ENCODE peak calls at places on chromosomes 1 and 21, in nine cellular contexts. B, Z, M, N, I, Y, O, F and V are unnamed samples. For H3K4me1, the result is how much of the 10 kb centered on the place peaks cover.

GRCh38 chr1:106889504-106890027 is 166.9 kb upstream of the PRMT6 start:
- DNase-seq in B (peak), Z (no peak), M (no peak), N (no peak), I (no peak), Y (no peak), O (no peak), F (no peak), V (no peak)

GRCh38 chr21:43353282-43354010 is 73.5 kb downstream of the SIK1 start:
- DNase-seq in B (no peak), Z (no peak), M (no peak), N (no peak), I (no peak), Y (no peak), O (no peak), F (no peak), V (no peak)

GRCh38 chr1:44688760-44689446 is 14.4 kb downstream of the ARMH1 start:
- DNase-seq in B (no peak), Z (no peak), M (peak), N (no peak), I (no peak), Y (no peak), O (peak), F (peak), V (no peak)

GRCh38 chr1:179447489-179447888 is 81.7 kb downstream of the AXDND1 start:
- DNase-seq in B (no peak), Z (no peak), M (no peak), N (no peak), I (no peak), Y (no peak), O (no peak), F (peak), V (no peak)

GRCh38 chr1:204828352-204828850 is 42.3 kb upstream of the NFASC start:
- DNase-seq in B (peak), Z (peak), M (peak), N (peak), I (peak), Y (no peak), O (peak), F (peak), V (peak)

GRCh38 chr1:230456478-230456877 is 30.3 kb upstream of the PGBD5 start:
- DNase-seq in B (no peak), Z (no peak), M (no peak), N (no peak), I (no peak), Y (no peak), O (no peak), F (no peak), V (no peak)

GRCh38 chr1:221576268-221576667 is 165.6 kb downstream of the DUSP10 start:
- DNase-seq in B (no peak), Z (no peak), M (no peak), N (no peak), I (no peak), Y (no peak), O (no peak), F (no peak), V (no peak)

GRCh38 chr1:224592636-224593579 is 23.2 kb upstream of the CNIH3 start:
- DNase-seq in B (no peak), Z (no peak), M (no peak), N (no peak), I (no peak), Y (no peak), O (no peak), F (no peak), V (no peak)

GRCh38 chr1:170929835-170930554 is 5.3 kb upstream of the MROH9 start:
- DNase-seq in B (peak), Z (peak), M (peak), N (peak), I (no peak), Y (no peak), O (no peak), F (no peak), V (no peak)

GRCh38 chr1:218259339-218259738 is 25.8 kb upstream of the RRP15 start:
- DNase-seq in B (no peak), Z (no peak), M (no peak), N (no peak), I (no peak), Y (no peak), O (no peak), F (no peak), V (no peak)

GRCh38 chr1:111441573-111442192 is 7.4 kb downstream of the WDR77 start:
- DNase-seq in B (peak), Z (no peak), M (no peak), N (no peak), I (peak), Y (no peak), O (no peak), F (peak), V (no peak)

GRCh38 chr1:27054381-27054780 is 41.7 kb upstream of the TENT5B start:
- DNase-seq in B (no peak), Z (no peak), M (no peak), N (no peak), I (no peak), Y (no peak), O (no peak), F (no peak), V (no peak)

GRCh38 chr1:152013664-152014237 is 20.1 kb upstream of the S100A10 start:
- DNase-seq in B (no peak), Z (no peak), M (no peak), N (no peak), I (peak), Y (no peak), O (peak), F (peak), V (no peak)

GRCh38 chr21:45017376-45017960 is 56.9 kb upstream of the ADARB1 start:
- DNase-seq in B (no peak), Z (no peak), M (peak), N (peak), I (no peak), Y (no peak), O (no peak), F (no peak), V (no peak)

GRCh38 chr1:60569189-60569588 is 495.6 kb upstream of the C1orf87 start:
- DNase-seq in B (no peak), Z (no peak), M (no peak), N (no peak), I (no peak), Y (no peak), O (no peak), F (no peak), V (no peak)

GRCh38 chr1:25658791-25659431 is 42.3 kb downstream of the MAN1C1 start:
- DNase-seq in B (peak), Z (no peak), M (peak), N (no peak), I (peak), Y (no peak), O (no peak), F (peak), V (peak)

DNA sequence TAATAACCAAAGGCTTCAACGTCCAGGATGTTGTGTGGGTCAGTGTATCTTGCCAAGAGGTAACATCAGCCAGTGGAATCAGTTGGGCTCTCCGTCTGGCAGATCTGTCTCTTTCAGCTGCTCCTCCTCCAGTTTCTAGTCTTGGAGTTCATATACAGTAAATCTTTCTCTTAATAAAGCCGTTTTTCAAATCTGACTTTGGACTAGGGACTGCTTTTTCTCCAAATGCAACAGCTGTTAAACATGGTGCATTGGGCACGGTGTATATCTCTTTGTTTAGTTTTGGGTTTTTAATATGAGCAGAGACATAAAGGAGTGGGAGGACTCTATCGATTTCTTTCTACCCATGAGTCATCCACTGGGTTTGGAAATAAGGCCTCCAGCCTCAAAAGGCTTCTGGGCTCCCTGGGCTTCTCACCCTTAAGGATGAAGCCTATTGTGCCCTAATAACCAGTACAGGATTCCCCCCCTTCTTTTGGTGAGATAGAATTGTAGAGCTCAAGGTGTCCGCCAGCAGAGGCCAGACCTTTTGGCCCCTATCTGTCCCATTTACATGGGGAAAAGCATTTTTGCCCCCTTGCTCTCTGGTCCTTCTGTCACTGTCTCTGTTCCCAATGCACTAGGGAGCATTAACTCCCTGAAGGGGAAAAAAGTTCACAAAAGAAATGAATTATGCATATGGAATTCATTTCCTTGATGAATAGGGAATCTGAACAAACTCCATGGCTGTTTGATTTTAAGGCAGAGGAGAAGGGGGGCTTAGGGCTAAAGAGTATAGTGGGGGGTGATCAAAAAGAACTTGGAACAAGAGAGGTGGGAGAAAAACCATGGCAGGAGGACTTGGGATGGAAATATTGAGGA is 86.0 kb downstream of the PBX1 start:
- DNase-seq in B (peak), Z (no peak), M (peak), N (no peak), I (no peak), Y (no peak), O (no peak), F (no peak), V (no peak)
- H3K4me1 ChIP-seq in B (under half), Z (under half), M (under half), N (under half), I (under half), Y (under half), O (under half), F (under half), V (half or more)

GRCh38 chr1:93758842-93759515 is 77.3 kb upstream of the BCAR3 start:
- DNase-seq in B (peak), Z (no peak), M (no peak), N (no peak), I (no peak), Y (no peak), O (peak), F (no peak), V (no peak)
- H3K27ac ChIP-seq in B (no peak), Z (peak), M (no peak), N (no peak), I (no peak), Y (no peak), O (peak), F (no peak), V (no peak)

GRCh38 chr1:112862753-112863426 is 93.1 kb downstream of the SLC16A1 start:
- DNase-seq in B (no peak), Z (no peak), M (no peak), N (no peak), I (no peak), Y (no peak), O (no peak), F (no peak), V (no peak)
- TF ChIP-seq CTCF in B (no peak), Z (no peak), M (no peak), N (no peak), I (no peak), Y (no peak), O (no peak), F (no peak), V (no peak)

GRCh38 chr1:107952989-107953388 is 12.0 kb downstream of the VAV3 start:
- DNase-seq in B (no peak), Z (no peak), M (no peak), N (no peak), I (no peak), Y (no peak), O (no peak), F (no peak), V (peak)
- H3K4me1 ChIP-seq in B (under half), Z (under half), M (under half), N (under half), I (under half), Y (under half), O (under half), F (under half), V (under half)

GRCh38 chr1:43207229-43207853 is 35.2 kb downstream of the CFAP57 start:
- DNase-seq in B (no peak), Z (no peak), M (no peak), N (no peak), I (no peak), Y (no peak), O (no peak), F (no peak), V (peak)

GRCh38 chr1:43203859-43204258 is 31.7 kb downstream of the CFAP57 start:
- DNase-seq in B (no peak), Z (no peak), M (no peak), N (no peak), I (no peak), Y (no peak), O (no peak), F (no peak), V (no peak)

GRCh38 chr1:43205671-43206070 is 33.5 kb downstream of the CFAP57 start:
- DNase-seq in B (no peak), Z (no peak), M (no peak), N (no peak), I (no peak), Y (no peak), O (no peak), F (no peak), V (no peak)

GRCh38 chr1:43204394-43204793 is 32.3 kb downstream of the CFAP57 start:
- DNase-seq in B (no peak), Z (no peak), M (no peak), N (no peak), I (no peak), Y (no peak), O (no peak), F (no peak), V (no peak)

GRCh38 chr1:43206721-43207228 is 34.6 kb downstream of the CFAP57 start:
- DNase-seq in B (no peak), Z (no peak), M (no peak), N (no peak), I (no peak), Y (no peak), O (peak), F (no peak), V (peak)
- H3K27ac ChIP-seq in B (peak), Z (no peak), M (no peak), N (no peak), I (no peak), Y (no peak), O (peak), F (no peak), V (peak)